ENCODE peak calls at places on chromosome 18, in four cellular contexts. B is heart left ventricle, X is RWPE1, A is fibroblast of pulmonary artery. S is an unnamed sample.

GRCh38 chr18:13376298-13376840 is 157.8 kb downstream of the LDLRAD4 start:
- DNase-seq in A (no peak), X (no peak), B (no peak), S (no peak)

GRCh38 chr18:3634250-3634939 is 184.4 kb downstream of the TGIF1 start:
- DNase-seq in X (no peak), B (no peak), A (no peak), S (no peak)

GRCh38 chr18:75754433-75754832 is 326.9 kb upstream of the SMIM21 start:
- DNase-seq in B (no peak), A (no peak), X (no peak), S (no peak)

GRCh38 chr18:21513741-21514140 is 86.8 kb downstream of the ESCO1 start:
- DNase-seq in X (peak; percentile 15), B (no peak), A (no peak), S (no peak)

GRCh38 chr18:63119647-63120046 is 199.9 kb downstream of the BCL2 start:
- DNase-seq in B (peak; percentile 37), X (peak; percentile 33), A (peak; percentile 36), S (no peak)

GRCh38 chr18:50775207-50775606 is 44.6 kb downstream of the MRO start:
- DNase-seq in A (no peak), X (no peak), B (no peak), S (no peak)

GRCh38 chr18:35029770-35030169 is 11.4 kb upstream of the MAPRE2 start:
- DNase-seq in B (no peak), A (no peak), X (no peak), S (no peak)

GRCh38 chr18:8615397-8616025 is 6.3 kb downstream of the RAB12 start:
- DNase-seq in A (peak; percentile 91), X (peak; percentile 89), B (no peak), S (no peak)

GRCh38 chr18:65919018-65919417 is 168.2 kb downstream of the CDH7 start:
- DNase-seq in A (no peak), B (no peak), X (no peak), S (no peak)

GRCh38 chr18:76518543-76519155 is 23.6 kb upstream of the ZNF516 start:
- DNase-seq in B (peak; percentile 50), X (no peak), A (peak; percentile 36), S (no peak)

GRCh38 chr18:58028109-58028784 is 15.8 kb upstream of the NEDD4L start:
- DNase-seq in B (no peak), A (no peak), X (no peak), S (no peak)

GRCh38 chr18:22098563-22098989 is 70.8 kb upstream of the GATA6 start:
- DNase-seq in X (no peak), B (no peak), A (peak; percentile 33), S (no peak)

GRCh38 chr18:46596119-46596518 is 60.9 kb downstream of the LOXHD1 start:
- DNase-seq in A (no peak), B (no peak), X (no peak), S (no peak)

GRCh38 chr18:37006742-37007141 is 177.8 kb downstream of the KIAA1328 start:
- DNase-seq in B (no peak), X (no peak), A (no peak), S (no peak)

GRCh38 chr18:32670727-32671126 is 102.1 kb downstream of the KLHL14 start:
- DNase-seq in A (no peak), B (no peak), X (no peak), S (no peak)

GRCh38 chr18:79573921-79574491 is 105.6 kb upstream of the CTDP1 start:
- DNase-seq in X (no peak), B (peak; percentile 20), A (no peak), S (peak; percentile 80)

GRCh38 chr18:42052137-42052708 is 97.2 kb downstream of the PIK3C3 start:
- DNase-seq in X (no peak), A (peak; percentile 57), B (no peak), S (no peak)

GRCh38 chr18:75554644-75555043 is 127.1 kb upstream of the SMIM21 start:
- DNase-seq in X (no peak), A (no peak), B (no peak), S (no peak)

GRCh38 chr18:34650121-34650545 is 60.0 kb upstream of the DTNA start:
- DNase-seq in B (no peak), A (peak; percentile 38), X (no peak), S (no peak)

DNA sequence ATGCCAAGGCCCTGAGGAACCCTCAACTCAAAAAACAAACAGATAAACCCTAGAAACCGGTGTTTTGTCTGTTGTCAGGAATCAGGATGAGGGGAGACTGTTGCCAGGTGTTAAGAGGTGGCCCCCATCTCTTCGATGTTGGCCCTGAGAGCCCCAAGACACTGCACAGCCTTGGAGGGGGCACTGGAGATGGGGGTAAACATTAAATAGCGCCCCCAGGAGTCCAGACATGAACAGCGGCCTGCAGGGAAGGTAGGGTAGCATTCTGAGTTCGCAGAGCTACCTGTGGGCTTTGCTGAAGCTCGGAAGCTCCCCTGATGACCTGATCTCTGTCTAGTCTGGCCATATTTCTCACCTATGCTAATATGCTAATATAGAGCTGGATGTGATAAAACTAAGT is 97.6 kb upstream of the SMAD2 start:
- DNase-seq in X (no peak), A (no peak), B (no peak), S (no peak)
- TF ChIP-seq CTCF in X (no peak), A (peak; percentile 9), B (no peak), S (no peak)

GRCh38 chr18:25658476-25658875 is 306.5 kb upstream of the ZNF521 start:
- DNase-seq in X (no peak), B (no peak), A (no peak), S (no peak)
- TF ChIP-seq CTCF in X (no peak), B (no peak), A (no peak), S (no peak)

DNA sequence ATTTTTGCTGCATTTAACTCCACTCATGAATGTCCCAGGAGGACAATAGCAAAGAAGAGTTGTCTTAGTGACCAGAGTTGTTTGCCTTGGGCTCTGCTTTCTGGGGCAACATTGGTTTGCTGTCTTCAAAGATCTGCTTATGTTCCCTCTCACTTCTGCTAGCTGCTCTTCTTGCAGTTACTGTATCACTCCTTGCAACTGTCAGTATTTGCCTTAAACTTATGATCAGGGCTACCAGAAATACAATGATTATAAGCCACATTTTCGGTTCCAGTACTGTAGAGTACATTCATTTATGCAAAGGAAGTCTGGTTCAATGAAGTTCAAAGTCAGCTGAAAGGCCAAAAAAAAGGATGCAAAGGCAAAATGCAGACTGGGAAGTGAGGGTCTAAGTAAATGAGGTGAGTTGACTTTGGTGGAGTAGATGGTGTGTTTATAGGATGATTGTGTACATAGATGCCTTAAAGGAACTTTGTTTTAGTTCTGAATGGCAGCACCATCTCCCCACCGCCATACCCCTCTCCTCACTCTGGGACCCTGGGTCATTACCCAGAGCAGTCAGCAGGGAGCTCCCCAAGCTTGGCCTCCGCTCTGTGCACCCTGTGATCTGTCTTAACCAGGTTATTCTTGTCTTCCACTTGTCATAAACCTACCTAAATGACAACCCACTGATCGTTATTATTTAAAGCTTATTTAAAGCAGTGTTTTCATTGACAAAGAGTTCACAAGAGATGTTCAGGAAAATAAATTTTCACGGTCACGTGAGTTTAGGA is 236.0 kb downstream of the DOK6 start:
- DNase-seq in B (no peak), X (no peak), A (no peak), S (no peak)
- TF ChIP-seq CTCF in B (peak; percentile 36), X (no peak), A (peak; percentile 23), S (peak; percentile 38)

DNA sequence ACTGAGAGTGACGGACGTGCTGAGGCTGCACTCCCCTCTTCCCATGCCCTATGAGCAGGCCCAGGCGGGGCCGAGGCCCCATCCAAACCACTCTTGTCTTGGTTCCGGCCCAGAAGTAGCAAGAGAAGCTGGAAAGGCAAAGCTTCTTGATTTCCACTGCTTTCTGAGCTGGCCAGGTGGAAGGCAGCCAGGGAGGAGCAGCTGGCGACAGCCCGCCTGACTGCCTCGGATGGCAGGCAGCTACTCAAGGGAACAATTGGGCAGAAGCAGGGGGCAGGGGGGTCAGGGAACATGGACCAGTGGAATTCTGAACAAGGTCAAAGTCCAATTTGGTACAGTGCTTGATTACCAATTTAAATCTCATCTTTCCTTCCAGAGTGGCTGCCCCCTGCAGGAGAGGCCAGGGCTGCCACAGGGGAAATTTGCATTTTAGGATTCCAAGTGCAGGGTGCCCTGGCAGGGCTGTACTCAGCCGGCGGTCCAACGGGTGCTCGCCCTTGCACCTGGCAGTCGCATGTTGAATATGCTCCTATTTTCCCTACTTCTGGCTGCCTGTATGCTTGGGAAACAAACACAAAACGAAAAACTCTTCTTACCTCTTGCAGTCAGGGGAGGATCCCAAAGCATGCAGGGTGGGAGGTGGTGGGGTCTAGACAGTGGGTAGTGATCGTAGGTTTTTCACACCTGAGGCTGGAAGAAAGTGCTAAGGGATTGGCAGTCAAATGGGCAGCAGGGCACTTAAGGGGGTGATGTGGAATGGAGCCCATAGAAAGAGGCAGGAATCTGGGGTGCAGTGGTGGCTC is 67.3 kb downstream of the LIPG start:
- DNase-seq in B (peak; percentile 42), A (no peak), X (no peak), S (no peak)
- TF ChIP-seq CTCF in B (no peak), A (peak; percentile 22), X (no peak), S (no peak)

GRCh38 chr18:10453261-10453884 is 1.1 kb upstream of the APCDD1 start:
- DNase-seq in X (no peak), A (peak; percentile 26), B (no peak), S (no peak)

GRCh38 chr18:10454800-10455550 is 540 bp downstream of the APCDD1 start:
- DNase-seq in A (no peak), B (peak; percentile 44), X (peak; percentile 18), S (no peak)

GRCh38 chr18:10456718-10457499 is 2.5 kb downstream of the APCDD1 start:
- DNase-seq in X (no peak), A (no peak), B (no peak), S (no peak)

GRCh38 chr18:10455726-10456453 is 1.5 kb downstream of the APCDD1 start:
- DNase-seq in A (no peak), B (no peak), X (no peak), S (no peak)

GRCh38 chr18:10453885-10454772 is at the start of gene APCDD1:
- DNase-seq in X (peak; percentile 30), A (no peak), B (peak; percentile 81), S (no peak)
- TF ChIP-seq CTCF in X (no peak), A (no peak), B (no peak), S (no peak)

GRCh38 chr18:12121175-12122095 is 27.8 kb downstream of the ANKRD62 start:
- DNase-seq in X (no peak), B (no peak), A (peak; percentile 8), S (no peak)
- TF ChIP-seq CTCF in X (no peak), B (no peak), A (peak; percentile 38), S (peak; percentile 37)

S was measured in osteocyte.